ENCODE peak calls at places on chromosomes 4 and X, in nine cellular contexts. One of them, this sample, is unnamed.
A peak's percentile ranks its signal among the peaks of the same experiment; 100 is the strongest.

GRCh38 chr4:177391287-177391686 is 51.0 kb downstream of the AGA start:
- DNase-seq in K562: no peak
- DNase-seq in stromal cell of bone marrow: no peak
- DNase-seq in activated T-helper 1 cell treated with anti-CD3 and anti-CD28 coated beads, Interleukin-2, amount 50 U/mL, for 16 hours: no peak
- DNase-seq in astrocyte of the spinal cord: no peak
- DNase-seq in effector memory CD8-positive, alpha-beta T cell: no peak
- DNase-seq in NCI-H2081: no peak
- DNase-seq in ascending aorta: no peak
- DNase-seq in renal cortical epithelial cell: no peak
- DNase-seq in this sample: no peak

GRCh38 chr4:85370400-85371032 is 104.4 kb upstream of the ARHGAP24 start:
- DNase-seq in effector memory CD8-positive, alpha-beta T cell: no peak
- DNase-seq in ascending aorta: no peak
- DNase-seq in activated T-helper 1 cell treated with anti-CD3 and anti-CD28 coated beads, Interleukin-2, amount 50 U/mL, for 16 hours: no peak
- DNase-seq in renal cortical epithelial cell: peak; percentile 48
- DNase-seq in K562: peak; percentile 9
- DNase-seq in astrocyte of the spinal cord: peak; percentile 47
- DNase-seq in stromal cell of bone marrow: peak; percentile 10
- DNase-seq in NCI-H2081: peak; percentile 17
- DNase-seq in this sample: peak; percentile 33

GRCh38 chrX:115268421-115268820 is 21.1 kb upstream of the LUZP4 start:
- DNase-seq in stromal cell of bone marrow: no peak
- DNase-seq in NCI-H2081: peak; percentile 13
- DNase-seq in renal cortical epithelial cell: peak; percentile 18
- DNase-seq in activated T-helper 1 cell treated with anti-CD3 and anti-CD28 coated beads, Interleukin-2, amount 50 U/mL, for 16 hours: no peak
- DNase-seq in effector memory CD8-positive, alpha-beta T cell: no peak
- DNase-seq in ascending aorta: no peak
- DNase-seq in astrocyte of the spinal cord: no peak
- DNase-seq in K562: peak; percentile 4
- DNase-seq in this sample: no peak

GRCh38 chrX:103254171-103254824 is 657 bp downstream of the TCEAL8 start:
- DNase-seq in effector memory CD8-positive, alpha-beta T cell: no peak
- DNase-seq in NCI-H2081: peak; percentile 87
- DNase-seq in astrocyte of the spinal cord: peak; percentile 40
- DNase-seq in K562: peak; percentile 37
- DNase-seq in activated T-helper 1 cell treated with anti-CD3 and anti-CD28 coated beads, Interleukin-2, amount 50 U/mL, for 16 hours: no peak
- DNase-seq in ascending aorta: no peak
- DNase-seq in stromal cell of bone marrow: no peak
- DNase-seq in renal cortical epithelial cell: peak; percentile 61
- DNase-seq in this sample: no peak

GRCh38 chrX:20829665-20830481 is 544.3 kb upstream of the CNKSR2 start:
- DNase-seq in ascending aorta: no peak
- DNase-seq in K562: no peak
- DNase-seq in NCI-H2081: peak; percentile 61
- DNase-seq in stromal cell of bone marrow: no peak
- DNase-seq in activated T-helper 1 cell treated with anti-CD3 and anti-CD28 coated beads, Interleukin-2, amount 50 U/mL, for 16 hours: no peak
- DNase-seq in effector memory CD8-positive, alpha-beta T cell: no peak
- DNase-seq in astrocyte of the spinal cord: peak; percentile 14
- DNase-seq in renal cortical epithelial cell: peak; percentile 69
- DNase-seq in this sample: no peak

GRCh38 chrX:16137416-16138107 is 14.2 kb downstream of the GRPR start:
- DNase-seq in effector memory CD8-positive, alpha-beta T cell: no peak
- DNase-seq in NCI-H2081: no peak
- DNase-seq in ascending aorta: no peak
- DNase-seq in astrocyte of the spinal cord: no peak
- DNase-seq in stromal cell of bone marrow: no peak
- DNase-seq in K562: no peak
- DNase-seq in activated T-helper 1 cell treated with anti-CD3 and anti-CD28 coated beads, Interleukin-2, amount 50 U/mL, for 16 hours: no peak
- DNase-seq in renal cortical epithelial cell: no peak
- DNase-seq in this sample: no peak

GRCh38 chr4:184544711-184545409 is 70.5 kb upstream of the IRF2 start:
- DNase-seq in renal cortical epithelial cell: no peak
- DNase-seq in effector memory CD8-positive, alpha-beta T cell: no peak
- DNase-seq in stromal cell of bone marrow: no peak
- DNase-seq in NCI-H2081: no peak
- DNase-seq in activated T-helper 1 cell treated with anti-CD3 and anti-CD28 coated beads, Interleukin-2, amount 50 U/mL, for 16 hours: no peak
- DNase-seq in ascending aorta: no peak
- DNase-seq in K562: peak; percentile 41
- DNase-seq in astrocyte of the spinal cord: no peak
- DNase-seq in this sample: no peak

GRCh38 chr4:123350191-123350544 is 46.4 kb upstream of the SPRY1 start:
- DNase-seq in astrocyte of the spinal cord: peak; percentile 11
- DNase-seq in effector memory CD8-positive, alpha-beta T cell: no peak
- DNase-seq in activated T-helper 1 cell treated with anti-CD3 and anti-CD28 coated beads, Interleukin-2, amount 50 U/mL, for 16 hours: no peak
- DNase-seq in stromal cell of bone marrow: no peak
- DNase-seq in NCI-H2081: peak; percentile 42
- DNase-seq in K562: peak; percentile 80
- DNase-seq in ascending aorta: no peak
- DNase-seq in renal cortical epithelial cell: peak; percentile 81
- DNase-seq in this sample: no peak

GRCh38 chr4:101651778-101652177 is 138.8 kb upstream of the BANK1 start:
- DNase-seq in renal cortical epithelial cell: no peak
- DNase-seq in NCI-H2081: no peak
- DNase-seq in stromal cell of bone marrow: no peak
- DNase-seq in ascending aorta: no peak
- DNase-seq in effector memory CD8-positive, alpha-beta T cell: no peak
- DNase-seq in activated T-helper 1 cell treated with anti-CD3 and anti-CD28 coated beads, Interleukin-2, amount 50 U/mL, for 16 hours: no peak
- DNase-seq in K562: no peak
- DNase-seq in astrocyte of the spinal cord: no peak
- DNase-seq in this sample: no peak

GRCh38 chrX:9681422-9681821 is 84.2 kb downstream of the GPR143 start:
- DNase-seq in effector memory CD8-positive, alpha-beta T cell: no peak
- DNase-seq in activated T-helper 1 cell treated with anti-CD3 and anti-CD28 coated beads, Interleukin-2, amount 50 U/mL, for 16 hours: no peak
- DNase-seq in astrocyte of the spinal cord: peak; percentile 48
- DNase-seq in K562: no peak
- DNase-seq in renal cortical epithelial cell: peak; percentile 88
- DNase-seq in NCI-H2081: no peak
- DNase-seq in ascending aorta: no peak
- DNase-seq in stromal cell of bone marrow: peak; percentile 34
- DNase-seq in this sample: no peak

GRCh38 chrX:41558531-41558930 is 111.4 kb downstream of the NYX start:
- DNase-seq in astrocyte of the spinal cord: peak; percentile 35
- DNase-seq in renal cortical epithelial cell: no peak
- DNase-seq in activated T-helper 1 cell treated with anti-CD3 and anti-CD28 coated beads, Interleukin-2, amount 50 U/mL, for 16 hours: no peak
- DNase-seq in stromal cell of bone marrow: no peak
- DNase-seq in effector memory CD8-positive, alpha-beta T cell: no peak
- DNase-seq in NCI-H2081: no peak
- DNase-seq in K562: peak; percentile 14
- DNase-seq in ascending aorta: no peak
- DNase-seq in this sample: no peak

GRCh38 chrX:99353412-99353811 is 1056.7 kb downstream of the PCDH19 start:
- DNase-seq in effector memory CD8-positive, alpha-beta T cell: no peak
- DNase-seq in renal cortical epithelial cell: no peak
- DNase-seq in K562: no peak
- DNase-seq in stromal cell of bone marrow: no peak
- DNase-seq in NCI-H2081: no peak
- DNase-seq in ascending aorta: no peak
- DNase-seq in activated T-helper 1 cell treated with anti-CD3 and anti-CD28 coated beads, Interleukin-2, amount 50 U/mL, for 16 hours: no peak
- DNase-seq in astrocyte of the spinal cord: no peak
- DNase-seq in this sample: no peak

GRCh38 chr4:100289530-100289888 is 99.2 kb upstream of the DDIT4L start:
- DNase-seq in astrocyte of the spinal cord: no peak
- DNase-seq in ascending aorta: no peak
- DNase-seq in effector memory CD8-positive, alpha-beta T cell: no peak
- DNase-seq in NCI-H2081: no peak
- DNase-seq in renal cortical epithelial cell: peak; percentile 83
- DNase-seq in K562: no peak
- DNase-seq in activated T-helper 1 cell treated with anti-CD3 and anti-CD28 coated beads, Interleukin-2, amount 50 U/mL, for 16 hours: no peak
- DNase-seq in stromal cell of bone marrow: no peak
- DNase-seq in this sample: no peak

GRCh38 chr4:74674750-74675149 is 119.6 kb downstream of the BTC start:
- DNase-seq in K562: no peak
- DNase-seq in ascending aorta: no peak
- DNase-seq in effector memory CD8-positive, alpha-beta T cell: no peak
- DNase-seq in activated T-helper 1 cell treated with anti-CD3 and anti-CD28 coated beads, Interleukin-2, amount 50 U/mL, for 16 hours: no peak
- DNase-seq in astrocyte of the spinal cord: no peak
- DNase-seq in stromal cell of bone marrow: no peak
- DNase-seq in renal cortical epithelial cell: no peak
- DNase-seq in NCI-H2081: no peak
- DNase-seq in this sample: no peak

GRCh38 chr4:88672987-88673386 is 24.6 kb downstream of the NAP1L5 start:
- DNase-seq in activated T-helper 1 cell treated with anti-CD3 and anti-CD28 coated beads, Interleukin-2, amount 50 U/mL, for 16 hours: no peak
- DNase-seq in effector memory CD8-positive, alpha-beta T cell: peak; percentile 9
- DNase-seq in renal cortical epithelial cell: peak; percentile 41
- DNase-seq in NCI-H2081: peak; percentile 18
- DNase-seq in ascending aorta: no peak
- DNase-seq in K562: peak; percentile 19
- DNase-seq in stromal cell of bone marrow: no peak
- DNase-seq in astrocyte of the spinal cord: peak; percentile 56
- DNase-seq in this sample: no peak

GRCh38 chr4:25144870-25145481 is 15.3 kb downstream of the SEPSECS start:
- DNase-seq in ascending aorta: no peak
- DNase-seq in astrocyte of the spinal cord: peak; percentile 43
- DNase-seq in K562: peak; percentile 21
- DNase-seq in renal cortical epithelial cell: peak; percentile 54
- DNase-seq in activated T-helper 1 cell treated with anti-CD3 and anti-CD28 coated beads, Interleukin-2, amount 50 U/mL, for 16 hours: no peak
- DNase-seq in stromal cell of bone marrow: no peak
- DNase-seq in NCI-H2081: peak; percentile 54
- DNase-seq in effector memory CD8-positive, alpha-beta T cell: no peak
- DNase-seq in this sample: no peak

GRCh38 chr4:13966241-13967195 is 339.0 kb upstream of the BOD1L1 start:
- DNase-seq in renal cortical epithelial cell: peak; percentile 84
- DNase-seq in stromal cell of bone marrow: peak; percentile 78
- DNase-seq in ascending aorta: no peak
- DNase-seq in astrocyte of the spinal cord: peak; percentile 77
- DNase-seq in NCI-H2081: no peak
- DNase-seq in K562: no peak
- DNase-seq in effector memory CD8-positive, alpha-beta T cell: no peak
- DNase-seq in activated T-helper 1 cell treated with anti-CD3 and anti-CD28 coated beads, Interleukin-2, amount 50 U/mL, for 16 hours: no peak
- DNase-seq in this sample: no peak

GRCh38 chrX:29690061-29690460 is 525.3 kb upstream of the MAGEB2 start:
- DNase-seq in renal cortical epithelial cell: peak; percentile 1
- DNase-seq in astrocyte of the spinal cord: peak; percentile 34
- DNase-seq in ascending aorta: no peak
- DNase-seq in activated T-helper 1 cell treated with anti-CD3 and anti-CD28 coated beads, Interleukin-2, amount 50 U/mL, for 16 hours: no peak
- DNase-seq in K562: no peak
- DNase-seq in NCI-H2081: no peak
- DNase-seq in stromal cell of bone marrow: no peak
- DNase-seq in effector memory CD8-positive, alpha-beta T cell: no peak
- DNase-seq in this sample: no peak

GRCh38 chr4:129064717-129065116 is 28.6 kb downstream of the SCLT1 start:
- DNase-seq in stromal cell of bone marrow: peak; percentile 62
- DNase-seq in astrocyte of the spinal cord: peak; percentile 81
- DNase-seq in activated T-helper 1 cell treated with anti-CD3 and anti-CD28 coated beads, Interleukin-2, amount 50 U/mL, for 16 hours: no peak
- DNase-seq in K562: no peak
- DNase-seq in ascending aorta: no peak
- DNase-seq in effector memory CD8-positive, alpha-beta T cell: no peak
- DNase-seq in NCI-H2081: no peak
- DNase-seq in renal cortical epithelial cell: no peak
- DNase-seq in this sample: no peak

GRCh38 chr4:135269125-135269772 is 1067.7 kb upstream of the PABPC4L start:
- DNase-seq in K562: no peak
- DNase-seq in ascending aorta: no peak
- DNase-seq in stromal cell of bone marrow: no peak
- DNase-seq in renal cortical epithelial cell: peak; percentile 22
- DNase-seq in effector memory CD8-positive, alpha-beta T cell: no peak
- DNase-seq in astrocyte of the spinal cord: no peak
- DNase-seq in NCI-H2081: no peak
- DNase-seq in activated T-helper 1 cell treated with anti-CD3 and anti-CD28 coated beads, Interleukin-2, amount 50 U/mL, for 16 hours: no peak
- DNase-seq in this sample: no peak

GRCh38 chr4:27066591-27066990 is 205.9 kb downstream of the STIM2 start:
- DNase-seq in astrocyte of the spinal cord: no peak
- DNase-seq in activated T-helper 1 cell treated with anti-CD3 and anti-CD28 coated beads, Interleukin-2, amount 50 U/mL, for 16 hours: no peak
- DNase-seq in K562: no peak
- DNase-seq in NCI-H2081: no peak
- DNase-seq in stromal cell of bone marrow: no peak
- DNase-seq in effector memory CD8-positive, alpha-beta T cell: no peak
- DNase-seq in renal cortical epithelial cell: no peak
- DNase-seq in ascending aorta: no peak
- DNase-seq in this sample: no peak

GRCh38 chr4:84496356-84497219 is 2.5 kb downstream of the NKX6-1 start:
- DNase-seq in effector memory CD8-positive, alpha-beta T cell: no peak
- DNase-seq in ascending aorta: no peak
- DNase-seq in NCI-H2081: no peak
- DNase-seq in stromal cell of bone marrow: no peak
- DNase-seq in renal cortical epithelial cell: no peak
- DNase-seq in K562: no peak
- DNase-seq in activated T-helper 1 cell treated with anti-CD3 and anti-CD28 coated beads, Interleukin-2, amount 50 U/mL, for 16 hours: no peak
- DNase-seq in astrocyte of the spinal cord: peak; percentile 38
- DNase-seq in this sample: no peak

GRCh38 chrX:24410514-24411189 is 50.2 kb downstream of the SUPT20HL1 start:
- DNase-seq in activated T-helper 1 cell treated with anti-CD3 and anti-CD28 coated beads, Interleukin-2, amount 50 U/mL, for 16 hours: no peak
- DNase-seq in NCI-H2081: peak; percentile 91
- DNase-seq in ascending aorta: no peak
- DNase-seq in effector memory CD8-positive, alpha-beta T cell: no peak
- DNase-seq in renal cortical epithelial cell: no peak
- DNase-seq in astrocyte of the spinal cord: no peak
- DNase-seq in K562: no peak
- DNase-seq in stromal cell of bone marrow: no peak
- DNase-seq in this sample: no peak

GRCh38 chr4:152719856-152720556 is 40.2 kb upstream of the TMEM154 start:
- DNase-seq in renal cortical epithelial cell: no peak
- DNase-seq in NCI-H2081: no peak
- DNase-seq in effector memory CD8-positive, alpha-beta T cell: no peak
- DNase-seq in astrocyte of the spinal cord: no peak
- DNase-seq in ascending aorta: no peak
- DNase-seq in stromal cell of bone marrow: no peak
- DNase-seq in K562: no peak
- DNase-seq in activated T-helper 1 cell treated with anti-CD3 and anti-CD28 coated beads, Interleukin-2, amount 50 U/mL, for 16 hours: no peak
- DNase-seq in this sample: no peak

This sample was measured in KG1.